ENCODE peak calls at places on chromosomes 6 and 20, in six cellular contexts. U is body of pancreas; W is COLO829; R is sciatic nerve; L is activated naive CD4-positive, alpha-beta T cell treated with Interleukin-2 at 50 U/mL for 16 hours; Z is LoVo. N is an unnamed sample.

GRCh38 chr6:45586216-45587171 is 208.8 kb upstream of the SUPT3H start:
- DNase-seq in U (no peak), W (no peak), R (no peak), L (peak; percentile 47), Z (peak; percentile 73), N (no peak)

GRCh38 chr20:51934301-51935002 is 132.1 kb upstream of the SALL4 start:
- DNase-seq in U (no peak), W (no peak), R (no peak), L (no peak), Z (peak; percentile 35), N (no peak)

GRCh38 chr6:39416728-39417127 is 94.2 kb upstream of the KCNK16 start:
- DNase-seq in U (no peak), W (peak; percentile 99), R (no peak), L (no peak), Z (no peak), N (no peak)

GRCh38 chr6:149443411-149444181 is 41.2 kb downstream of the ZC3H12D start:
- DNase-seq in U (no peak), W (no peak), R (no peak), L (no peak), Z (no peak), N (no peak)

GRCh38 chr6:5597413-5597812 is 336.1 kb downstream of the FARS2 start:
- DNase-seq in U (no peak), W (no peak), R (no peak), L (no peak), Z (no peak), N (no peak)

GRCh38 chr20:2101057-2101934 is at the start of gene STK35:
- DNase-seq in U (no peak), W (peak; percentile 83), R (no peak), L (peak; percentile 74), Z (peak; percentile 69), N (peak; percentile 43)

GRCh38 chr20:24027229-24027628 is 38.6 kb upstream of the GGTLC1 start:
- DNase-seq in U (no peak), W (peak; percentile 68), R (peak; percentile 77), L (peak; percentile 68), Z (no peak), N (no peak)

GRCh38 chr20:57501461-57502330 is 23.2 kb downstream of the CTCFL start:
- DNase-seq in U (no peak), W (no peak), R (no peak), L (no peak), Z (no peak), N (no peak)

GRCh38 chr6:100664274-100665040 is 199.7 kb upstream of the SIM1 start:
- DNase-seq in U (no peak), W (no peak), R (no peak), L (no peak), Z (peak; percentile 41), N (no peak)

GRCh38 chr6:40397287-40398033 is 189.7 kb downstream of the LRFN2 start:
- DNase-seq in U (no peak), W (no peak), R (no peak), L (no peak), Z (no peak), N (no peak)

GRCh38 chr20:35878113-35878620 is 76.1 kb downstream of the SCAND1 start:
- DNase-seq in U (no peak), W (no peak), R (no peak), L (no peak), Z (no peak), N (no peak)

GRCh38 chr6:129331450-129332138 is 378.4 kb downstream of the ARHGAP18 start:
- DNase-seq in U (no peak), W (peak; percentile 13), R (no peak), L (no peak), Z (no peak), N (no peak)

GRCh38 chr6:5905431-5906339 is 101.0 kb downstream of the NRN1 start:
- DNase-seq in U (peak; percentile 19), W (no peak), R (peak; percentile 83), L (no peak), Z (peak; percentile 41), N (no peak)

GRCh38 chr6:166929534-166930189 is 26.7 kb downstream of the RNASET2 start:
- DNase-seq in U (no peak), W (no peak), R (no peak), L (no peak), Z (no peak), N (peak; percentile 17)

N was measured in LNCaP clone FGC.